ENCODE peak calls at places on chromosomes 6 and 20, in six cellular contexts. M, G, J, E, B and L are unnamed samples. For H3K9me3, the result is how much of the 10 kb centered on the place peaks cover.

GRCh38 chr6:126531840-126532239 is 191.9 kb downstream of the CENPW start:
- DNase-seq in M (no peak), G (no peak), J (no peak), E (peak), B (no peak), L (no peak)

GRCh38 chr6:153511896-153512496 is 380.9 kb upstream of the RGS17 start:
- DNase-seq in M (peak), G (no peak), J (no peak), E (peak), B (no peak), L (peak)

GRCh38 chr6:39947611-39948068 is 13.4 kb upstream of the MOCS1 start:
- DNase-seq in M (no peak), G (no peak), J (no peak), E (peak), B (no peak), L (no peak)

GRCh38 chr6:125867483-125867935 is 76.7 kb downstream of the NCOA7 start:
- DNase-seq in M (no peak), G (peak), J (peak), E (no peak), B (no peak), L (no peak)

GRCh38 chr20:5180933-5181332 is 54.1 kb downstream of the CDS2 start:
- DNase-seq in M (no peak), G (no peak), J (no peak), E (no peak), B (no peak), L (no peak)

GRCh38 chr20:36153754-36154695 is 515 bp upstream of the EPB41L1 start:
- DNase-seq in M (peak), G (peak), J (peak), E (peak), B (peak), L (no peak)

GRCh38 chr20:23520185-23520584 is 29.3 kb downstream of the CST8 start:
- DNase-seq in M (no peak), G (no peak), J (no peak), E (peak), B (no peak), L (no peak)

GRCh38 chr6:9532621-9533557 is 882.0 kb downstream of the TFAP2A start:
- DNase-seq in M (no peak), G (peak), J (no peak), E (no peak), B (no peak), L (no peak)

GRCh38 chr6:109455161-109455501 is 441 bp downstream of the MICAL1 start:
- DNase-seq in M (no peak), G (no peak), J (peak), E (peak), B (peak), L (no peak)

GRCh38 chr20:45963059-45964011 is 8.7 kb downstream of the ZNF335 start:
- DNase-seq in M (peak), G (no peak), J (peak), E (peak), B (no peak), L (no peak)

GRCh38 chr6:52548999-52549398 is 27.9 kb downstream of the TRAM2 start:
- DNase-seq in M (no peak), G (no peak), J (no peak), E (no peak), B (no peak), L (no peak)

GRCh38 chr6:71512256-71512655 is 223.6 kb downstream of the OGFRL1 start:
- DNase-seq in M (no peak), G (no peak), J (no peak), E (no peak), B (no peak), L (no peak)

GRCh38 chr20:19130613-19130984 is 81.8 kb upstream of the SLC24A3 start:
- DNase-seq in M (no peak), G (no peak), J (no peak), E (no peak), B (no peak), L (no peak)

GRCh38 chr6:163098827-163099469 is 315.6 kb upstream of the QKI start:
- DNase-seq in M (no peak), G (peak), J (no peak), E (no peak), B (no peak), L (no peak)

GRCh38 chr6:163369628-163370365 is 44.7 kb upstream of the QKI start:
- DNase-seq in M (no peak), G (no peak), J (no peak), E (no peak), B (no peak), L (no peak)

GRCh38 chr6:133396225-133396624 is 155.1 kb downstream of the EYA4 start:
- DNase-seq in M (no peak), G (peak), J (no peak), E (no peak), B (no peak), L (no peak)

GRCh38 chr6:3489032-3489757 is 32.3 kb upstream of the SLC22A23 start:
- DNase-seq in M (no peak), G (peak), J (no peak), E (no peak), B (no peak), L (no peak)

GRCh38 chr20:56373942-56374341 is 15.2 kb downstream of the FAM210B start:
- DNase-seq in M (no peak), G (peak), J (no peak), E (no peak), B (no peak), L (no peak)

GRCh38 chr20:59564171-59564570 is 40.2 kb upstream of the PHACTR3 start:
- DNase-seq in M (no peak), G (no peak), J (peak), E (no peak), B (no peak), L (no peak)

GRCh38 chr6:169101036-169101805 is 152.4 kb downstream of the THBS2 start:
- DNase-seq in M (no peak), G (peak), J (no peak), E (no peak), B (no peak), L (no peak)

GRCh38 chr6:27275025-27275956 is 27.8 kb downstream of the PRSS16 start:
- DNase-seq in M (no peak), G (no peak), J (no peak), E (no peak), B (no peak), L (no peak)

GRCh38 chr20:52210037-52210990 is 18.7 kb upstream of the ZFP64 start:
- DNase-seq in M (no peak), G (no peak), J (no peak), E (no peak), B (peak), L (no peak)

GRCh38 chr6:30044630-30045029 is 16.4 kb upstream of the POLR1H start:
- DNase-seq in M (no peak), G (peak), J (no peak), E (peak), B (no peak), L (no peak)

GRCh38 chr6:138031850-138032249 is 75.4 kb downstream of the PERP start:
- DNase-seq in M (no peak), G (no peak), J (no peak), E (no peak), B (no peak), L (no peak)

GRCh38 chr20:57882451-57883161 is 172.8 kb upstream of the PMEPA1 start:
- DNase-seq in M (no peak), G (peak), J (no peak), E (no peak), B (no peak), L (no peak)

GRCh38 chr6:56851541-56852248 is 103.2 kb upstream of the BEND6 start:
- DNase-seq in M (peak), G (peak), J (no peak), E (peak), B (no peak), L (peak)

GRCh38 chr6:79152269-79152737 is 74.2 kb upstream of the PHIP start:
- DNase-seq in M (no peak), G (no peak), J (no peak), E (no peak), B (no peak), L (peak)

GRCh38 chr6:18389479-18389878 is 2.3 kb downstream of the RNF144B start:
- DNase-seq in M (no peak), G (peak), J (no peak), E (no peak), B (no peak), L (no peak)
- H3K4me3 ChIP-seq in M (no peak), G (no peak), J (peak), E (no peak), B (peak), L (no peak)

DNA sequence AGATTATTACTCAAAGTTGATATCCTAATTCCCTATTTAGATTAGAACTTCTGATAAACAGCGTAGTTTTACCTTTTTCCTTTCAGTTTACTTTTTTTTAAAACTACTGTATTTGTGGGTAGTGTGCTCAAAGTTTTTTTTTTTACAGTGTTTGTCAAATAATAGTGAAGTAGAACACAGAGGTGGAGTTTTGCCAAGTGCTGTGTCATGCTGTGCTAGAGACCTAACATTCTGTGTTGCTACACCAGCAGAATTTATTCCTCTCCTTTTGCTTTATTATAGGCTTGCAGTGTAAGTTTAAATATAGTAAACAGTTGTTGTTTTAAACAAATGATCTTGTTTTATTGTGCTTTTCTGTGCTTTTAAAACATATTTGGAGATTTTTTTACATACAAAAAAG is 125.4 kb downstream of the HIVEP1 start:
- DNase-seq in M (no peak), G (peak), J (no peak), E (no peak), B (no peak), L (no peak)
- H3K27ac ChIP-seq in M (no peak), G (peak), J (no peak), E (no peak), B (no peak), L (no peak)

GRCh38 chr6:162069995-162070394 is 657.6 kb downstream of the PRKN start:
- DNase-seq in M (no peak), G (no peak), J (no peak), E (no peak), B (no peak), L (no peak)

GRCh38 chr6:162063666-162064065 is 663.9 kb downstream of the PRKN start:
- DNase-seq in M (no peak), G (peak), J (no peak), E (no peak), B (no peak), L (no peak)

GRCh38 chr6:162070639-162071038 is 656.9 kb downstream of the PRKN start:
- DNase-seq in M (no peak), G (no peak), J (no peak), E (no peak), B (peak), L (no peak)

GRCh38 chr6:162068340-162068739 is 659.2 kb downstream of the PRKN start:
- DNase-seq in M (no peak), G (no peak), J (no peak), E (no peak), B (no peak), L (no peak)
- H3K9me3 ChIP-seq in M (under half), G (under half), J (under half), E (under half), B (under half), L (under half)

GRCh38 chr20:62228982-62229545 is 9.0 kb upstream of the HRH3 start:
- DNase-seq in M (no peak), G (no peak), J (no peak), E (no peak), B (no peak), L (no peak)

GRCh38 chr20:62225820-62226635 is 6.0 kb upstream of the HRH3 start:
- DNase-seq in M (no peak), G (no peak), J (no peak), E (no peak), B (peak), L (no peak)

GRCh38 chr20:62227977-62228958 is 8.2 kb upstream of the HRH3 start:
- DNase-seq in M (no peak), G (no peak), J (no peak), E (peak), B (no peak), L (no peak)

GRCh38 chr20:62226707-62227590 is 6.9 kb upstream of the HRH3 start:
- DNase-seq in M (no peak), G (no peak), J (no peak), E (no peak), B (peak), L (no peak)

GRCh38 chr20:62227591-62227976 is 7.5 kb upstream of the HRH3 start:
- DNase-seq in M (no peak), G (no peak), J (no peak), E (no peak), B (peak), L (no peak)
- H3K4me3 ChIP-seq in M (no peak), G (no peak), J (no peak), E (no peak), B (no peak), L (no peak)

GRCh38 chr6:25277857-25278256 is 1.3 kb upstream of the CARMIL1 start:
- DNase-seq in M (no peak), G (no peak), J (no peak), E (no peak), B (no peak), L (no peak)

GRCh38 chr6:25278557-25278913 is 639 bp upstream of the CARMIL1 start:
- DNase-seq in M (peak), G (peak), J (no peak), E (no peak), B (no peak), L (no peak)

GRCh38 chr6:25278914-25279747 is at the start of gene CARMIL1:
- DNase-seq in M (peak), G (peak), J (peak), E (peak), B (peak), L (peak)

GRCh38 chr6:25279748-25280616 is 808 bp downstream of the CARMIL1 start:
- DNase-seq in M (peak), G (no peak), J (peak), E (peak), B (peak), L (no peak)

GRCh38 chr6:25277401-25277800 is 1.8 kb upstream of the CARMIL1 start:
- DNase-seq in M (no peak), G (no peak), J (no peak), E (no peak), B (no peak), L (no peak)
- H3K27ac ChIP-seq in M (no peak), G (no peak), J (no peak), E (no peak), B (no peak), L (no peak)